ENCODE peak calls at places on chromosomes 1 and 21, in eight cellular contexts. R, U, P, J, L, M, Q and A are unnamed samples.

GRCh38 chr1:43339584-43340232 is 2.1 kb downstream of the MPL start:
- DNase-seq in U (no peak), R (no peak), L (no peak), M (no peak), J (no peak), Q (no peak), P (no peak), A (no peak)

GRCh38 chr1:8394456-8395321 is 76.8 kb downstream of the SLC45A1 start:
- DNase-seq in J (no peak), U (peak; percentile 59), R (peak; percentile 94), P (no peak), Q (no peak), M (no peak), L (no peak), A (peak; percentile 60)

GRCh38 chr21:45436371-45437040 is 31.5 kb downstream of the COL18A1 start:
- DNase-seq in U (no peak), M (no peak), R (no peak), L (no peak), Q (no peak), J (no peak), P (no peak), A (no peak)

GRCh38 chr1:21764615-21765423 is 18.1 kb downstream of the USP48 start:
- DNase-seq in R (peak; percentile 92), J (peak; percentile 40), P (no peak), Q (peak; percentile 69), L (no peak), M (no peak), U (peak; percentile 43), A (peak; percentile 94)

GRCh38 chr21:46369520-46370235 is 45.7 kb downstream of the PCNT start:
- DNase-seq in P (no peak), Q (no peak), M (no peak), L (no peak), R (no peak), J (no peak), U (no peak), A (no peak)

GRCh38 chr21:42655797-42656770 is 2.7 kb downstream of the PDE9A start:
- DNase-seq in U (no peak), M (peak; percentile 61), L (peak; percentile 53), P (no peak), R (no peak), J (no peak), Q (peak; percentile 74), A (peak; percentile 91)

GRCh38 chr1:81165963-81166362 is 634.8 kb upstream of the ADGRL2 start:
- DNase-seq in J (no peak), L (no peak), U (no peak), M (no peak), R (peak; percentile 74), P (no peak), Q (no peak), A (no peak)

GRCh38 chr1:172934417-172934762 is 116.4 kb downstream of the TNFSF18 start:
- DNase-seq in L (no peak), U (no peak), J (no peak), M (no peak), P (no peak), R (no peak), Q (no peak), A (no peak)